ENCODE peak calls at places on chromosomes 6 and 20, in nine cellular contexts. One of them, this sample, is unnamed.

GRCh38 chr6:2376429-2377355 is 131.3 kb upstream of the GMDS start:
- DNase-seq in heart left ventricle: no peak
- DNase-seq in mesenchymal stem cell: peak; percentile 65
- DNase-seq in upper lobe of right lung: no peak
- DNase-seq in naive thymus-derived CD4-positive, alpha-beta T cell: no peak
- DNase-seq in heart right ventricle: no peak
- DNase-seq in AG04450: no peak
- DNase-seq in PC-9: no peak
- DNase-seq in GM23248: peak; percentile 25
- DNase-seq in this sample: no peak

GRCh38 chr6:36694616-36695015 is 3.0 kb upstream of the RAB44 start:
- DNase-seq in PC-9: no peak
- DNase-seq in mesenchymal stem cell: no peak
- DNase-seq in heart left ventricle: no peak
- DNase-seq in upper lobe of right lung: peak; percentile 20
- DNase-seq in naive thymus-derived CD4-positive, alpha-beta T cell: no peak
- DNase-seq in AG04450: no peak
- DNase-seq in GM23248: no peak
- DNase-seq in heart right ventricle: no peak
- DNase-seq in this sample: peak; percentile 20

GRCh38 chr6:122589115-122589514 is 21.1 kb upstream of the PKIB start:
- DNase-seq in heart right ventricle: no peak
- DNase-seq in naive thymus-derived CD4-positive, alpha-beta T cell: no peak
- DNase-seq in GM23248: peak; percentile 10
- DNase-seq in PC-9: no peak
- DNase-seq in upper lobe of right lung: no peak
- DNase-seq in heart left ventricle: no peak
- DNase-seq in AG04450: no peak
- DNase-seq in mesenchymal stem cell: no peak
- DNase-seq in this sample: no peak

GRCh38 chr6:14074723-14075503 is 42.7 kb upstream of the CD83 start:
- DNase-seq in mesenchymal stem cell: peak; percentile 75
- DNase-seq in naive thymus-derived CD4-positive, alpha-beta T cell: no peak
- DNase-seq in PC-9: no peak
- DNase-seq in upper lobe of right lung: no peak
- DNase-seq in heart left ventricle: no peak
- DNase-seq in GM23248: peak; percentile 59
- DNase-seq in AG04450: no peak
- DNase-seq in heart right ventricle: peak; percentile 14
- DNase-seq in this sample: no peak

GRCh38 chr6:134517863-134518262 is 200.0 kb upstream of the SGK1 start:
- DNase-seq in heart right ventricle: no peak
- DNase-seq in mesenchymal stem cell: no peak
- DNase-seq in PC-9: no peak
- DNase-seq in heart left ventricle: no peak
- DNase-seq in naive thymus-derived CD4-positive, alpha-beta T cell: no peak
- DNase-seq in GM23248: peak; percentile 29
- DNase-seq in upper lobe of right lung: no peak
- DNase-seq in AG04450: no peak
- DNase-seq in this sample: no peak

GRCh38 chr20:32532246-32532645 is 52.9 kb downstream of the NOL4L start:
- DNase-seq in GM23248: no peak
- DNase-seq in mesenchymal stem cell: no peak
- DNase-seq in heart left ventricle: no peak
- DNase-seq in heart right ventricle: no peak
- DNase-seq in PC-9: no peak
- DNase-seq in naive thymus-derived CD4-positive, alpha-beta T cell: no peak
- DNase-seq in AG04450: no peak
- DNase-seq in upper lobe of right lung: no peak
- DNase-seq in this sample: no peak

GRCh38 chr6:21383499-21384085 is 210.0 kb upstream of the SOX4 start:
- DNase-seq in mesenchymal stem cell: no peak
- DNase-seq in heart left ventricle: no peak
- DNase-seq in naive thymus-derived CD4-positive, alpha-beta T cell: no peak
- DNase-seq in upper lobe of right lung: no peak
- DNase-seq in PC-9: no peak
- DNase-seq in heart right ventricle: no peak
- DNase-seq in GM23248: no peak
- DNase-seq in AG04450: no peak
- DNase-seq in this sample: no peak

GRCh38 chr6:68649669-68650068 is 14.6 kb downstream of the ADGRB3 start:
- DNase-seq in heart left ventricle: no peak
- DNase-seq in upper lobe of right lung: no peak
- DNase-seq in GM23248: no peak
- DNase-seq in naive thymus-derived CD4-positive, alpha-beta T cell: no peak
- DNase-seq in mesenchymal stem cell: no peak
- DNase-seq in PC-9: no peak
- DNase-seq in heart right ventricle: no peak
- DNase-seq in AG04450: no peak
- DNase-seq in this sample: no peak

GRCh38 chr20:57973886-57974285 is 254.6 kb downstream of the ANKRD60 start:
- DNase-seq in heart right ventricle: no peak
- DNase-seq in mesenchymal stem cell: no peak
- DNase-seq in PC-9: no peak
- DNase-seq in AG04450: no peak
- DNase-seq in GM23248: no peak
- DNase-seq in naive thymus-derived CD4-positive, alpha-beta T cell: no peak
- DNase-seq in heart left ventricle: no peak
- DNase-seq in upper lobe of right lung: no peak
- DNase-seq in this sample: no peak

GRCh38 chr6:81800666-81801065 is 48.2 kb upstream of the TENT5A start:
- DNase-seq in naive thymus-derived CD4-positive, alpha-beta T cell: no peak
- DNase-seq in AG04450: no peak
- DNase-seq in GM23248: no peak
- DNase-seq in heart right ventricle: no peak
- DNase-seq in mesenchymal stem cell: no peak
- DNase-seq in PC-9: no peak
- DNase-seq in upper lobe of right lung: no peak
- DNase-seq in heart left ventricle: no peak
- DNase-seq in this sample: no peak

GRCh38 chr20:57505991-57506390 is 18.9 kb downstream of the CTCFL start:
- DNase-seq in upper lobe of right lung: no peak
- DNase-seq in GM23248: no peak
- DNase-seq in naive thymus-derived CD4-positive, alpha-beta T cell: no peak
- DNase-seq in heart left ventricle: no peak
- DNase-seq in PC-9: no peak
- DNase-seq in AG04450: no peak
- DNase-seq in heart right ventricle: no peak
- DNase-seq in mesenchymal stem cell: no peak
- DNase-seq in this sample: no peak

GRCh38 chr20:49505518-49505917 is 23.1 kb upstream of the KCNB1 start:
- DNase-seq in AG04450: no peak
- DNase-seq in mesenchymal stem cell: peak; percentile 20
- DNase-seq in PC-9: no peak
- DNase-seq in heart left ventricle: peak; percentile 34
- DNase-seq in naive thymus-derived CD4-positive, alpha-beta T cell: no peak
- DNase-seq in upper lobe of right lung: no peak
- DNase-seq in GM23248: peak; percentile 62
- DNase-seq in heart right ventricle: peak; percentile 22
- DNase-seq in this sample: no peak

GRCh38 chr20:47727170-47727880 is 58.0 kb downstream of the SULF2 start:
- DNase-seq in upper lobe of right lung: peak; percentile 81
- DNase-seq in heart right ventricle: peak; percentile 41
- DNase-seq in naive thymus-derived CD4-positive, alpha-beta T cell: peak; percentile 67
- DNase-seq in AG04450: no peak
- DNase-seq in GM23248: no peak
- DNase-seq in mesenchymal stem cell: no peak
- DNase-seq in PC-9: no peak
- DNase-seq in heart left ventricle: peak; percentile 53
- DNase-seq in this sample: no peak

GRCh38 chr6:51559059-51559458 is 528.4 kb downstream of the PKHD1 start:
- DNase-seq in heart right ventricle: no peak
- DNase-seq in naive thymus-derived CD4-positive, alpha-beta T cell: no peak
- DNase-seq in PC-9: no peak
- DNase-seq in AG04450: no peak
- DNase-seq in mesenchymal stem cell: no peak
- DNase-seq in GM23248: no peak
- DNase-seq in heart left ventricle: no peak
- DNase-seq in upper lobe of right lung: no peak
- DNase-seq in this sample: no peak

GRCh38 chr6:81938991-81939773 is 186.7 kb upstream of the TENT5A start:
- DNase-seq in heart right ventricle: no peak
- DNase-seq in heart left ventricle: no peak
- DNase-seq in GM23248: peak; percentile 75
- DNase-seq in AG04450: no peak
- DNase-seq in PC-9: peak; percentile 78
- DNase-seq in naive thymus-derived CD4-positive, alpha-beta T cell: no peak
- DNase-seq in mesenchymal stem cell: peak; percentile 21
- DNase-seq in upper lobe of right lung: no peak
- DNase-seq in this sample: no peak

GRCh38 chr6:96766769-96767168 is 70.5 kb downstream of the GPR63 start:
- DNase-seq in naive thymus-derived CD4-positive, alpha-beta T cell: no peak
- DNase-seq in heart left ventricle: no peak
- DNase-seq in upper lobe of right lung: no peak
- DNase-seq in heart right ventricle: no peak
- DNase-seq in PC-9: no peak
- DNase-seq in GM23248: no peak
- DNase-seq in mesenchymal stem cell: no peak
- DNase-seq in AG04450: no peak
- DNase-seq in this sample: no peak

GRCh38 chr6:52576054-52576391 is 837 bp downstream of the TRAM2 start:
- DNase-seq in naive thymus-derived CD4-positive, alpha-beta T cell: no peak
- DNase-seq in heart left ventricle: no peak
- DNase-seq in mesenchymal stem cell: no peak
- DNase-seq in GM23248: no peak
- DNase-seq in AG04450: no peak
- DNase-seq in upper lobe of right lung: no peak
- DNase-seq in heart right ventricle: no peak
- DNase-seq in PC-9: no peak
- DNase-seq in this sample: no peak
- H3K9me3 ChIP-seq in naive thymus-derived CD4-positive, alpha-beta T cell: no peaks in the 10 kb centered on the region
- H3K9me3 ChIP-seq in heart left ventricle: no peaks in the 10 kb centered on the region
- H3K9me3 ChIP-seq in mesenchymal stem cell: no peaks in the 10 kb centered on the region
- H3K9me3 ChIP-seq in GM23248: no peaks in the 10 kb centered on the region
- H3K9me3 ChIP-seq in AG04450: no peaks in the 10 kb centered on the region
- H3K9me3 ChIP-seq in upper lobe of right lung: no peaks in the 10 kb centered on the region
- H3K9me3 ChIP-seq in heart right ventricle: no peaks in the 10 kb centered on the region
- H3K9me3 ChIP-seq in PC-9: no peaks in the 10 kb centered on the region
- H3K9me3 ChIP-seq in this sample: no peaks in the 10 kb centered on the region

DNA sequence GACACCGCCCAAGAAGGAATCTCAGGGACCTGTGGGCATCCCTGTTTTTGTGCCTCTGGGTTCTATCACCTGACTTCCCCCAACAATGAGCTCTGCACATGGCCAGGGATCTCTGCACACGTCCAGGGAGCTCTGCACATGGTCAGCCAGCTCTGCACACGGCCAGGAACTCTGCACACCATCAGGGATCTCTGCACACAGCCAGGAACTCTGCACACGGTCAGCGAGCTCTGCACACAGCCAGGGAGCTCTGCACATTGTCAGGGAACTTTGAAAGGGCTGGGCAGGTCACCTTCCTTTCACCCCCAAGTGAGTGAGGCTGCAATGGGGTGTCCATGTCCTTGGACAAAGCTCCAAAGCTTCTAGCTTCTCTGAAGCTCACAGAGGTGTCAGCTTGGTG is 5.2 kb upstream of the SLCO4A1 start:
- DNase-seq in heart right ventricle: no peak
- DNase-seq in mesenchymal stem cell: no peak
- DNase-seq in PC-9: no peak
- DNase-seq in upper lobe of right lung: no peak
- DNase-seq in AG04450: no peak
- DNase-seq in naive thymus-derived CD4-positive, alpha-beta T cell: no peak
- DNase-seq in GM23248: peak; percentile 24
- DNase-seq in heart left ventricle: no peak
- DNase-seq in this sample: no peak
- H3K27me3 ChIP-seq in heart right ventricle: peaks cover 84% of the 10 kb centered on the region
- H3K27me3 ChIP-seq in mesenchymal stem cell: no peaks in the 10 kb centered on the region
- H3K27me3 ChIP-seq in PC-9: no peaks in the 10 kb centered on the region
- H3K27me3 ChIP-seq in upper lobe of right lung: peaks cover 35% of the 10 kb centered on the region
- H3K27me3 ChIP-seq in AG04450: peaks cover 73% of the 10 kb centered on the region
- H3K27me3 ChIP-seq in naive thymus-derived CD4-positive, alpha-beta T cell: no peaks in the 10 kb centered on the region
- H3K27me3 ChIP-seq in GM23248: peaks cover 45% of the 10 kb centered on the region
- H3K27me3 ChIP-seq in heart left ventricle: peaks cover 20% of the 10 kb centered on the region
- H3K27me3 ChIP-seq in this sample: peaks cover 79% of the 10 kb centered on the region

GRCh38 chr6:170003027-170003426 is 251.6 kb downstream of the ERMARD start:
- DNase-seq in mesenchymal stem cell: no peak
- DNase-seq in GM23248: no peak
- DNase-seq in heart right ventricle: no peak
- DNase-seq in PC-9: no peak
- DNase-seq in naive thymus-derived CD4-positive, alpha-beta T cell: no peak
- DNase-seq in heart left ventricle: no peak
- DNase-seq in AG04450: no peak
- DNase-seq in upper lobe of right lung: no peak
- DNase-seq in this sample: no peak
- H3K9me3 ChIP-seq in mesenchymal stem cell: peaks cover 25% of the 10 kb centered on the region
- H3K9me3 ChIP-seq in GM23248: no peaks in the 10 kb centered on the region
- H3K9me3 ChIP-seq in heart right ventricle: peaks cover 9% of the 10 kb centered on the region
- H3K9me3 ChIP-seq in PC-9: no peaks in the 10 kb centered on the region
- H3K9me3 ChIP-seq in naive thymus-derived CD4-positive, alpha-beta T cell: no peaks in the 10 kb centered on the region
- H3K9me3 ChIP-seq in heart left ventricle: no peaks in the 10 kb centered on the region
- H3K9me3 ChIP-seq in AG04450: peaks cover 64% of the 10 kb centered on the region
- H3K9me3 ChIP-seq in upper lobe of right lung: no peaks in the 10 kb centered on the region
- H3K9me3 ChIP-seq in this sample: peaks cover 4% of the 10 kb centered on the region

GRCh38 chr20:46167080-46167479 is 49.0 kb downstream of the CD40 start:
- DNase-seq in GM23248: no peak
- DNase-seq in heart left ventricle: no peak
- DNase-seq in heart right ventricle: no peak
- DNase-seq in naive thymus-derived CD4-positive, alpha-beta T cell: no peak
- DNase-seq in upper lobe of right lung: no peak
- DNase-seq in PC-9: no peak
- DNase-seq in AG04450: no peak
- DNase-seq in mesenchymal stem cell: no peak
- DNase-seq in this sample: no peak

GRCh38 chr20:46171909-46172308 is 53.8 kb downstream of the CD40 start:
- DNase-seq in GM23248: no peak
- DNase-seq in upper lobe of right lung: no peak
- DNase-seq in naive thymus-derived CD4-positive, alpha-beta T cell: no peak
- DNase-seq in mesenchymal stem cell: no peak
- DNase-seq in heart left ventricle: no peak
- DNase-seq in PC-9: no peak
- DNase-seq in AG04450: no peak
- DNase-seq in heart right ventricle: no peak
- DNase-seq in this sample: no peak

GRCh38 chr20:46171476-46171875 is 53.4 kb downstream of the CD40 start:
- DNase-seq in heart right ventricle: no peak
- DNase-seq in upper lobe of right lung: no peak
- DNase-seq in heart left ventricle: no peak
- DNase-seq in mesenchymal stem cell: no peak
- DNase-seq in PC-9: no peak
- DNase-seq in naive thymus-derived CD4-positive, alpha-beta T cell: no peak
- DNase-seq in AG04450: no peak
- DNase-seq in GM23248: no peak
- DNase-seq in this sample: no peak

GRCh38 chr20:46169245-46170171 is 51.4 kb downstream of the CD40 start:
- DNase-seq in PC-9: no peak
- DNase-seq in GM23248: no peak
- DNase-seq in naive thymus-derived CD4-positive, alpha-beta T cell: no peak
- DNase-seq in mesenchymal stem cell: no peak
- DNase-seq in upper lobe of right lung: no peak
- DNase-seq in heart right ventricle: no peak
- DNase-seq in AG04450: no peak
- DNase-seq in heart left ventricle: no peak
- DNase-seq in this sample: no peak

DNA sequence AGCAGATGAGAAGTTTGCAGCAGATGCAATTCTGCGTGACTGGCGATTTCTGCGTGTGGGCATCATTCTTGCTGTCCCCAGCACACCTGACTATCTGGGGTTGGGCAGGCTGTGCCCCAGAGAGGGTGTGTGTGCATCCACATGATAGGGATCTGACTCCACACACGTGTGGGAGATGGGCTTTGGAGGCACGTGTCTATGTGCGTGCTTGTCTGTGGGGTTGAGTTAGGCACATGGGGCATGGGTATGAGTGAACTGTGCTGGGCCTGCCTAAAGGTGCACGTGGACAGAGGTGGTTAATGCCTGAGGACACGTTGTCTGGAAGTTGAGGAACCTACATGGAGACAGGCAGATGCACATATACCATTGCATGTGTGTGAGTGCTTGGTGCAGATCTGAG is 50.3 kb downstream of the CD40 start:
- DNase-seq in heart left ventricle: no peak
- DNase-seq in upper lobe of right lung: no peak
- DNase-seq in heart right ventricle: no peak
- DNase-seq in AG04450: no peak
- DNase-seq in PC-9: no peak
- DNase-seq in naive thymus-derived CD4-positive, alpha-beta T cell: no peak
- DNase-seq in GM23248: no peak
- DNase-seq in mesenchymal stem cell: no peak
- DNase-seq in this sample: no peak
- H3K27me3 ChIP-seq in heart left ventricle: peaks cover 30% of the 10 kb centered on the region
- H3K27me3 ChIP-seq in upper lobe of right lung: peaks cover 27% of the 10 kb centered on the region
- H3K27me3 ChIP-seq in heart right ventricle: peaks cover 61% of the 10 kb centered on the region
- H3K27me3 ChIP-seq in AG04450: peaks cover 12% of the 10 kb centered on the region
- H3K27me3 ChIP-seq in PC-9: peaks cover 95% of the 10 kb centered on the region
- H3K27me3 ChIP-seq in naive thymus-derived CD4-positive, alpha-beta T cell: no peaks in the 10 kb centered on the region
- H3K27me3 ChIP-seq in GM23248: peaks cover 42% of the 10 kb centered on the region
- H3K27me3 ChIP-seq in mesenchymal stem cell: peaks cover 45% of the 10 kb centered on the region
- H3K27me3 ChIP-seq in this sample: peaks cover 53% of the 10 kb centered on the region